ENCODE peak calls at places on chromosomes 16 and 17, in nine cellular contexts. One of them, this sample, is unnamed.

GRCh38 chr17:79707931-79708891 is 22.5 kb upstream of the ENPP7 start:
- DNase-seq in T-cell: peak; percentile 46
- DNase-seq in amniotic stem cell: peak; percentile 2
- DNase-seq in NCI-H774: peak; percentile 25
- DNase-seq in foreskin fibroblast: peak; percentile 71
- DNase-seq in T follicular helper cell: peak; percentile 40
- DNase-seq in left colon: peak; percentile 50
- DNase-seq in smooth muscle cell of the brain vasculature: no peak
- DNase-seq in cardiac muscle cell: peak; percentile 55
- DNase-seq in this sample: no peak

GRCh38 chr17:13476722-13477121 is 125.0 kb downstream of the HS3ST3A1 start:
- DNase-seq in T-cell: no peak
- DNase-seq in amniotic stem cell: no peak
- DNase-seq in NCI-H774: no peak
- DNase-seq in foreskin fibroblast: peak; percentile 53
- DNase-seq in T follicular helper cell: no peak
- DNase-seq in left colon: no peak
- DNase-seq in smooth muscle cell of the brain vasculature: no peak
- DNase-seq in cardiac muscle cell: peak; percentile 51
- DNase-seq in this sample: no peak

GRCh38 chr16:89052824-89053724 is 40.6 kb upstream of the ACSF3 start:
- DNase-seq in T-cell: no peak
- DNase-seq in amniotic stem cell: no peak
- DNase-seq in NCI-H774: peak; percentile 35
- DNase-seq in foreskin fibroblast: no peak
- DNase-seq in T follicular helper cell: no peak
- DNase-seq in left colon: peak; percentile 89
- DNase-seq in smooth muscle cell of the brain vasculature: no peak
- DNase-seq in cardiac muscle cell: no peak
- DNase-seq in this sample: no peak

GRCh38 chr17:36722121-36722902 is 120.9 kb downstream of the MRM1 start:
- DNase-seq in T-cell: peak; percentile 65
- DNase-seq in amniotic stem cell: no peak
- DNase-seq in NCI-H774: peak; percentile 95
- DNase-seq in foreskin fibroblast: peak; percentile 20
- DNase-seq in T follicular helper cell: peak; percentile 59
- DNase-seq in left colon: peak; percentile 71
- DNase-seq in smooth muscle cell of the brain vasculature: no peak
- DNase-seq in cardiac muscle cell: peak; percentile 65
- DNase-seq in this sample: no peak

GRCh38 chr17:79930786-79931516 is 91.7 kb upstream of the CBX4 start:
- DNase-seq in T-cell: no peak
- DNase-seq in amniotic stem cell: no peak
- DNase-seq in NCI-H774: no peak
- DNase-seq in foreskin fibroblast: no peak
- DNase-seq in T follicular helper cell: no peak
- DNase-seq in left colon: no peak
- DNase-seq in smooth muscle cell of the brain vasculature: no peak
- DNase-seq in cardiac muscle cell: no peak
- DNase-seq in this sample: no peak

GRCh38 chr16:29760567-29761279 is 14.9 kb upstream of the C16orf54 start:
- DNase-seq in T-cell: no peak
- DNase-seq in amniotic stem cell: no peak
- DNase-seq in NCI-H774: no peak
- DNase-seq in foreskin fibroblast: no peak
- DNase-seq in T follicular helper cell: no peak
- DNase-seq in left colon: no peak
- DNase-seq in smooth muscle cell of the brain vasculature: no peak
- DNase-seq in cardiac muscle cell: no peak
- DNase-seq in this sample: no peak

GRCh38 chr16:54286330-54287017 is at the start of gene IRX3:
- DNase-seq in T-cell: no peak
- DNase-seq in amniotic stem cell: peak; percentile 84
- DNase-seq in NCI-H774: peak; percentile 92
- DNase-seq in foreskin fibroblast: peak; percentile 94
- DNase-seq in T follicular helper cell: no peak
- DNase-seq in left colon: no peak
- DNase-seq in smooth muscle cell of the brain vasculature: peak; percentile 41
- DNase-seq in cardiac muscle cell: peak; percentile 91
- DNase-seq in this sample: peak; percentile 68

GRCh38 chr16:71626018-71626857 is at the start of gene MARVELD3:
- DNase-seq in T-cell: no peak
- DNase-seq in amniotic stem cell: no peak
- DNase-seq in NCI-H774: peak; percentile 42
- DNase-seq in foreskin fibroblast: no peak
- DNase-seq in T follicular helper cell: no peak
- DNase-seq in left colon: peak; percentile 93
- DNase-seq in smooth muscle cell of the brain vasculature: no peak
- DNase-seq in cardiac muscle cell: no peak
- DNase-seq in this sample: no peak

GRCh38 chr17:77304051-77304745 is 163.4 kb downstream of the SEC14L1 start:
- DNase-seq in T-cell: no peak
- DNase-seq in amniotic stem cell: no peak
- DNase-seq in NCI-H774: no peak
- DNase-seq in foreskin fibroblast: peak; percentile 60
- DNase-seq in T follicular helper cell: no peak
- DNase-seq in left colon: no peak
- DNase-seq in smooth muscle cell of the brain vasculature: no peak
- DNase-seq in cardiac muscle cell: no peak
- DNase-seq in this sample: no peak

GRCh38 chr16:89798126-89798525 is 18.3 kb downstream of the FANCA start:
- DNase-seq in T-cell: no peak
- DNase-seq in amniotic stem cell: no peak
- DNase-seq in NCI-H774: no peak
- DNase-seq in foreskin fibroblast: no peak
- DNase-seq in T follicular helper cell: no peak
- DNase-seq in left colon: no peak
- DNase-seq in smooth muscle cell of the brain vasculature: no peak
- DNase-seq in cardiac muscle cell: no peak
- DNase-seq in this sample: no peak

GRCh38 chr16:35391328-35391727 is 1931.9 kb downstream of the TP53TG3F start:
- DNase-seq in T-cell: no peak
- DNase-seq in amniotic stem cell: no peak
- DNase-seq in NCI-H774: peak; percentile 2
- DNase-seq in foreskin fibroblast: peak; percentile 6
- DNase-seq in T follicular helper cell: no peak
- DNase-seq in left colon: peak; percentile 4
- DNase-seq in smooth muscle cell of the brain vasculature: no peak
- DNase-seq in cardiac muscle cell: no peak
- DNase-seq in this sample: peak; percentile 7

GRCh38 chr17:7888184-7888920 is at the start of gene CHD3:
- DNase-seq in T-cell: no peak
- DNase-seq in amniotic stem cell: no peak
- DNase-seq in NCI-H774: no peak
- DNase-seq in foreskin fibroblast: no peak
- DNase-seq in T follicular helper cell: peak; percentile 12
- DNase-seq in left colon: peak; percentile 63
- DNase-seq in smooth muscle cell of the brain vasculature: no peak
- DNase-seq in cardiac muscle cell: peak; percentile 34
- DNase-seq in this sample: no peak

GRCh38 chr16:85819245-85819644 is 19.8 kb downstream of the COX4I1 start:
- DNase-seq in T-cell: peak; percentile 85
- DNase-seq in amniotic stem cell: peak; percentile 57
- DNase-seq in NCI-H774: no peak
- DNase-seq in foreskin fibroblast: peak; percentile 83
- DNase-seq in T follicular helper cell: peak; percentile 73
- DNase-seq in left colon: peak; percentile 94
- DNase-seq in smooth muscle cell of the brain vasculature: peak; percentile 37
- DNase-seq in cardiac muscle cell: peak; percentile 86
- DNase-seq in this sample: peak; percentile 69